ENCODE peak calls at places on chromosomes 4 and X, in five cellular contexts. G, B, H, N and Z are unnamed samples. For H3K4me1, the result is how much of the 10 kb centered on the place peaks cover.

GRCh38 chrX:136694491-136695087 is 46.6 kb downstream of the CD40LG start:
- DNase-seq in B (peak), G (no peak), N (peak), H (peak), Z (no peak)

GRCh38 chr4:67087897-67088296 is 457.4 kb downstream of the CENPC start:
- DNase-seq in G (no peak), B (no peak), N (peak), H (no peak), Z (peak)

GRCh38 chr4:151866266-151866918 is 105.6 kb upstream of the GATB start:
- DNase-seq in B (no peak), G (no peak), N (no peak), H (no peak), Z (no peak)

GRCh38 chr4:119490335-119490734 is 138.3 kb downstream of the PDE5A start:
- DNase-seq in H (peak), B (no peak), G (no peak), N (no peak), Z (no peak)

GRCh38 chr4:3410401-3411135 is 31.2 kb upstream of the HGFAC start:
- DNase-seq in N (no peak), G (peak), H (no peak), B (no peak), Z (no peak)

GRCh38 chr4:80989921-80990544 is 40.5 kb upstream of the BMP3 start:
- DNase-seq in B (no peak), H (peak), N (peak), G (no peak), Z (peak)

GRCh38 chrX:19063030-19063429 is 59.2 kb downstream of the ADGRG2 start:
- DNase-seq in G (no peak), B (no peak), N (no peak), H (peak), Z (no peak)

GRCh38 chr4:108592674-108592986 is 27.7 kb upstream of the RPL34 start:
- DNase-seq in B (no peak), G (no peak), H (no peak), N (no peak), Z (no peak)

GRCh38 chr4:48212165-48212564 is 57.5 kb downstream of the TEC start:
- DNase-seq in N (no peak), B (no peak), G (no peak), H (no peak), Z (no peak)

GRCh38 chrX:34873500-34874225 is 68.9 kb upstream of the FAM47B start:
- DNase-seq in N (no peak), H (peak), B (no peak), G (no peak), Z (no peak)

GRCh38 chrX:132716006-132716405 is 227.2 kb upstream of the MBNL3 start:
- DNase-seq in H (no peak), N (no peak), B (no peak), G (no peak), Z (no peak)

GRCh38 chr4:141132689-141133145 is 552 bp downstream of the RNF150 start:
- DNase-seq in B (no peak), G (peak), H (peak), N (no peak), Z (no peak)

GRCh38 chrX:30593435-30594200 is 16.1 kb upstream of the TASL start:
- DNase-seq in G (no peak), B (peak), H (no peak), N (peak), Z (no peak)

GRCh38 chrX:104913348-104913747 is 307.1 kb downstream of the TEX13A start:
- DNase-seq in N (peak), G (no peak), H (no peak), B (no peak), Z (no peak)
- TF ChIP-seq CTCF in N (peak), G (no peak), H (peak), B (peak), Z (peak)

DNA sequence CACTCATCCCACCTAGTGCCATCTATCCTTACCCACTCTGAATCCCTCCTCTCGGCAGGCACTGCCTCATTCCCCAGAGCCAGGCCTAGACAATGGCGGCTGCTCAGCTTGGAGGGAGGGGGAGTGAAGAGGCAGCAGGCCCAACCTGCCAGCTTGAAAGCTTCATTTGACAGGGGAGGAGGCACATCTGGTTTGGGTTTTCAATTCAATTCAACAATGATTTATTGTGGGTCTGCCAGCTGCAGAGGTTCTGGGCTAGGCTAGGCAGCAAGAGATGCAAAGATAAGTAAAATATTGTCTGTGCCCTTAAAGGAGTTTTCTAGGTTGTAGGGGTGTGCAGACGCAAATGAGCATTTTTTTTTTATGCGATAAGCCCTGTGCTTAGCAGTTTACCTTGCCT is 58.5 kb downstream of the RTL9 start:
- DNase-seq in G (no peak), N (no peak), B (no peak), H (no peak), Z (no peak)
- H3K4me1 ChIP-seq in G (under half), N (under half), B (under half), H (under half), Z (under half)

GRCh38 chr4:122827899-122828601 is 1.4 kb downstream of the FGF2 start:
- DNase-seq in B (peak), N (peak), G (peak), H (peak), Z (no peak)
- TF ChIP-seq CTCF in B (no peak), N (peak), G (peak), H (peak), Z (no peak)

GRCh38 chr4:139823345-139823744 is 157.7 kb downstream of the MGST2 start:
- DNase-seq in B (no peak), N (no peak), H (no peak), G (no peak), Z (no peak)
- H3K4me1 ChIP-seq in B (under half), N (under half), H (under half), G (under half), Z (under half)